ENCODE peak calls at places on chromosomes 12 and 14, in four cellular contexts. I is A549, W is H1, G is HepG2. A is an unnamed sample.

GRCh38 chr14:70188292-70188607 is 501 bp downstream of the SLC8A3 start:
- DNase-seq in I (no peak), W (no peak), G (no peak), A (no peak)

GRCh38 chr12:42162940-42163339 is 18.3 kb upstream of the GXYLT1 start:
- DNase-seq in I (no peak), W (no peak), G (no peak), A (no peak)

GRCh38 chr14:103740991-103741689 is 25.5 kb downstream of the ZFYVE21 start:
- DNase-seq in I (no peak), W (no peak), G (no peak), A (no peak)

GRCh38 chr14:55201219-55202096 is 10.1 kb upstream of the DLGAP5 start:
- DNase-seq in I (no peak), W (no peak), G (peak), A (no peak)

GRCh38 chr14:75831455-75831854 is 150.3 kb downstream of the TGFB3 start:
- DNase-seq in I (peak), W (no peak), G (peak), A (peak)

GRCh38 chr12:20099395-20099976 is 268.9 kb upstream of the PDE3A start:
- DNase-seq in I (no peak), W (no peak), G (no peak), A (no peak)

GRCh38 chr12:131253376-131254026 is 299.8 kb downstream of the ADGRD1 start:
- DNase-seq in I (no peak), W (no peak), G (no peak), A (no peak)

GRCh38 chr12:75528272-75528671 is 16.9 kb upstream of the KRR1 start:
- DNase-seq in I (no peak), W (no peak), G (no peak), A (no peak)

GRCh38 chr12:22255097-22255496 is 79.4 kb downstream of the ST8SIA1 start:
- DNase-seq in I (no peak), W (no peak), G (no peak), A (no peak)

GRCh38 chr12:49565119-49565955 is 2.6 kb downstream of the MCRS1 start:
- DNase-seq in I (no peak), W (no peak), G (no peak), A (no peak)

GRCh38 chr12:49567302-49567610 is 686 bp downstream of the MCRS1 start:
- DNase-seq in I (no peak), W (no peak), G (no peak), A (no peak)

GRCh38 chr12:49564241-49565118 is 3.5 kb downstream of the MCRS1 start:
- DNase-seq in I (no peak), W (no peak), G (no peak), A (no peak)

GRCh38 chr12:49566361-49566760 is 1.6 kb downstream of the MCRS1 start:
- DNase-seq in I (no peak), W (no peak), G (no peak), A (no peak)

DNA sequence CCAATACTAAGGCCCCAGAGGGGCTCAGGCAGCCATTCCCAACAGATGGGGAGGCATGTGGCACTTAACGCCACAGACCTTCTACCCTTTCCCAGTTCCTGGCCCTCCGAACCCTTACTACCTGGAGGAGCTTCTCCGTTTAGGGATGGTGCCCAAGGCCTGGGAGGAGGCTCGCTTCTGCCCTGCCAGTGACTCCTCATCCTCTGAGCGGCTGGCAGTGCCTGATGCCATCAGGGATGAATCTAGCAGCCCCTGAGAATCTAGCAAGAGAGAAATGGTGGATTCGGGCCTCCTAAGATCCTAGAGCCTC is 2.0 kb downstream of the MCRS1 start:
- DNase-seq in I (no peak), W (no peak), G (no peak), A (no peak)
- TF ChIP-seq JUN in I (no peak), W (no peak), G (no peak), A (no peak)

GRCh38 chr12:123143753-123144461 is 7.0 kb downstream of the PITPNM2 start:
- DNase-seq in I (no peak), W (no peak), G (no peak), A (no peak)
- TF ChIP-seq PHF8 in I (no peak), W (no peak), G (no peak), A (no peak)

GRCh38 chr14:73344304-73344703 is 107.0 kb downstream of the PAPLN start:
- DNase-seq in I (no peak), W (no peak), G (no peak), A (no peak)
- TF ChIP-seq JUN in I (no peak), W (no peak), G (no peak), A (no peak)

DNA sequence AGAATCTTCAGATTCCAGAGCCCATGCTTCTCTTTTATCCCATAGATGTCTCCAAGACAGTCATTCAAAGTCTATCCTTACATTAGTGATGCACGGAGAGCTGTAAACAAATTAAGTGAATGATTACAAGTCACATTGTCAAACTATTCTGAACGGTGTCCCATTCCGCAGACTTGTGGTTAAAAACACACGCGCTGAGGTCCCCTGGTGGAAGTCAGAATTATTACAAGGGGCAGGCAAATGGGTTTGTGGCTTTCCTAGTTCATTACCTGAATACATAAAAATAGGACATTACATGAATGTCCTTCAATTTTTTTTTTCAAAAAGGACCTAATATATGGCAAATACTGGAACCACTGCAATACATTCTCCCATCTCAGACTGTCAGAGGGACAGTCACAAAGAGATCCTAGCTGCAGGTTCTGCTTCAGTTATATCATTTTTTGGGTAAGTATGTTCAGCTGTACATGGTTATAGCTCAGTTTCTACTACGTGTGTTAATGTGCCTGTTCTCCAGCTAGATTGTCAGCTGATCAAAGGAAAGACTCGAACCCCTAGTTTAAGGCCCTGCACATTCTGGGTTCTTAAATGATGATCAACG is 53.1 kb upstream of the STON2 start:
- DNase-seq in I (peak), W (no peak), G (peak), A (peak)
- TF ChIP-seq PHF8 in I (no peak), W (no peak), G (no peak), A (no peak)

DNA sequence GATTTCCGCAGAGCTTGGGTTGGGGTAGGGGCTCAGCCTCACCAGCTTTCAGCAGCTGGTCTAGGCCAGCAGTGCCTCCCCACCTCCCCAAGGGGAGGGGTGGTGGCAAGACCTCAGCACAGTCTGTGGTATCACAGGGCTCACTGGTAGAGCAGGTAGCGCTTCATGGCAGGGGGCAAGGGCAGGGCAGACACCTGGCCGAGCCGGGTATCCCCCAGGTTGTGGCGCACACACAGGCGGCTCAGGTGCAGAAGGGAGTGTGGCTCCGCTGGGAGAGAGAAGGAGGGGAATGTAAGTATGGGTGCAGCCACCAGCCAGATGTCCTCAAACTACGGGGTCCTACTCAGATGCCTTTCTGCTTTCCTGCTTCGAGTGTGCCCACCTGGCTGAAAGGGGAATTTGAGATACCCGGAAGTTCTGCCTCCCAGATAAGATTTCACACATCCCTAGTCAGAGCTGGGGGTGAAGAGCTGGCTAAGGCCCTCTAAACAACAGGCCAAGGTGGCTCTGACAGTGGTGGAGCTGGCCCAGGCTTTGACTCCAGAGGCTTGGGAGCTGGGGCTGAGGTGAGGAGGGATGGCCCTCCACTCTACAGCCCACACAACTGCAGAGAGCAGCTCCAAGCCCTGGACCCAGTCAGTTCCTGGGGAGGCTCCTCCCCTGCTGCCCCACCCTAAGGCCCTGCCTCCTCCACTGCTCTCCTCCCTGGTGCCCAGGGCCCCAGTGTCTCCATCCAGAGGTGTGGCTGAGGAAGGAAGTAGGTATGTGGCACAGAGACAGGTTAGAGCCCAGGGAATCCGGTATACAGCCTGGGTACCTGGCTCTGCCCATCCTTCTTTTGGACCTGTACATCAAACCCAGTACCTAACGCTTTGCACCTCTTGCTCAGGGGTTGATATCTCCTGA is 1.8 kb downstream of the SPSB2 start:
- DNase-seq in I (peak), W (no peak), G (no peak), A (peak)
- TF ChIP-seq JUN in I (peak), W (no peak), G (no peak), A (no peak)

DNA sequence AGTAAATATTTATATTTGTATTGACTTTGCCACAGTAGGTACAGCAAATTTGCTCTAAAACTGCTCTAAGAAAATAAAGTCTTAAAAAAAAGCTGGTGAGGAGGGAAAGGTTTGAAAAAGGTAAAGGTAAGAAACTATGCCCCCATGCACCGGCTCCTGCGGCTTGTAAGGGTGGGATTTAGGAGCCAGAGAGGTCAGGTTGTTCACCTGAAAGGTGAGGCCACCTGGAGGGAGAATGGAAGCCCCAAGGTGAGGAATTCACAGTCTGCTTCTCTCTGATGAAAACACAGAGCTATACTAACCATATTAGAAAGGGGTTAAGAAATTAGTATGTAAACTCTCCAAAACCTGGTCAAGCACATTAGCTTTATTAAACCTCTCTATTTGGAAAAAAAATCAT is 31.8 kb downstream of the CPM start:
- DNase-seq in I (no peak), W (no peak), G (no peak), A (no peak)
- TF ChIP-seq PHF8 in I (no peak), W (no peak), G (no peak), A (no peak)

GRCh38 chr14:73242274-73242960 is 5.1 kb downstream of the PAPLN start:
- DNase-seq in I (no peak), W (no peak), G (no peak), A (no peak)
- TF ChIP-seq JUN in I (no peak), W (no peak), G (no peak), A (no peak)

GRCh38 chr12:110743571-110744093 is 941 bp upstream of the PPP1CC start:
- DNase-seq in I (peak), W (no peak), G (no peak), A (peak)

GRCh38 chr12:110741371-110741770 is 1.3 kb downstream of the PPP1CC start:
- DNase-seq in I (no peak), W (no peak), G (no peak), A (peak)

GRCh38 chr12:110742718-110743570 is at the start of gene PPP1CC:
- DNase-seq in I (peak), W (peak), G (peak), A (peak)

GRCh38 chr12:110744176-110744575 is 1.5 kb upstream of the PPP1CC start:
- DNase-seq in I (peak), W (no peak), G (peak), A (no peak)

DNA sequence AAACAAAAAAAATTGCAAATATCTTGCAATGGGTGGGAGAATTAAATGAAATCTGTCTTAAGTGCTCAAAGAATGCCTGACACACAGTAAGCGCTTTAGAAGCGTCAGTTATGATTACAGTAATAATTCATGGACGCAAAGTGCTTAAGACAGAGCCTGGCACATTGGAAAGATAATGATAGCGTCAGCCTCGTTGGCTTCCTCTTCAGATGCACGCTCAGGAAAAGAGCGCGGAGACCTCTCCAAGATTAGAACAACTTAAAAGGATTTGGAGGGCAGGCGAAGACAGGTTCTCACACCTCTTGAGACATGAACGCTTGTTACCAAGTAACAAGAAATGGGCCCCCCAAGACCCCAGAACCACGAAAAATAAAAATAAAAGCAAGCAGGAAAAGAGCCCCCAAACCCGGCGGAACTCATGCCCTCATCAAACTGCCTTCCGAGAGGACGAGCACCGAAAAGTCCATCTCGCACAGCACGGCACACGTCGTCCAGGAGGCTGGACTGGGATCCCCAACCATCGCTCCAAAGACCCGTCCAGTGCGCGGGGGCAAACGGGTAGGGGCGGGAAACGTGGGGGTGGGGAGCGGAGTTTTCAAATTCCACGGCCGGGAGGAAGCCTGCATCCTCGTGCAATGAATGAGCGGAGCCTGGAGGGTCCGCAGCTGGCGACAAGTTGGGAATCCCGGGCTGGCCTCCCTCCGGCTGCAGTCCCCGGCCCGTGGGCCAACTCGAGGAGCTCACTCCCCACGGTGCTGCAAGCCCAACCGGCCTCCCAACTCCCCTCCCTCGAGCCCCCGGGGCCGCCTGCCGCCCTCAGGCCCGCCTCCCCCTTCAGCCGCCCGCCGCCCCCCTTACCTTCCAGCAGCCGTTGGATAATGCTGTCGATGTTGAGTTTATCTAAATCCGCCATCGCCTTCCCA is 635 bp downstream of the PPP1CC start:
- DNase-seq in I (peak), W (no peak), G (no peak), A (no peak)
- TF ChIP-seq PHF8 in I (no peak), W (no peak), G (no peak), A (no peak)

GRCh38 chr14:21163721-21164120 is 7.9 kb upstream of the OR5AU1 start:
- DNase-seq in I (no peak), W (no peak), G (no peak), A (no peak)

GRCh38 chr14:21169587-21169986 is 13.7 kb upstream of the OR5AU1 start:
- DNase-seq in I (no peak), W (no peak), G (no peak), A (no peak)

GRCh38 chr14:21171128-21171527 is 15.3 kb upstream of the OR5AU1 start:
- DNase-seq in I (no peak), W (no peak), G (no peak), A (no peak)

GRCh38 chr14:21168055-21168454 is 12.2 kb upstream of the OR5AU1 start:
- DNase-seq in I (no peak), W (no peak), G (no peak), A (no peak)
- TF ChIP-seq JUN in I (no peak), W (no peak), G (no peak), A (no peak)